ENCODE peak calls at places on chromosomes 2 and 18, in four cellular contexts. I is IMR-90, A is K562, S is GM12878. G is an unnamed sample. For H4K20me1, the result is how much of the 10 kb centered on the place peaks cover.

GRCh38 chr2:224085246-224085645 is 46.2 kb upstream of the SERPINE2 start:
- DNase-seq in I (peak), A (no peak), S (no peak), G (no peak)

GRCh38 chr2:37324786-37325624 is at the start of gene PRKD3:
- DNase-seq in I (peak), A (peak), S (no peak), G (peak)

GRCh38 chr2:36371963-36372391 is 16.4 kb downstream of the CRIM1 start:
- DNase-seq in I (peak), A (no peak), S (no peak), G (no peak)

GRCh38 chr2:54015809-54016703 is 45.3 kb upstream of the PSME4 start:
- DNase-seq in I (peak), A (no peak), S (no peak), G (no peak)

GRCh38 chr2:203648273-203648672 is 58.2 kb upstream of the CD28 start:
- DNase-seq in I (peak), A (no peak), S (no peak), G (no peak)

GRCh38 chr2:188244383-188244782 is 47.3 kb upstream of the GULP1 start:
- DNase-seq in I (peak), A (no peak), S (no peak), G (no peak)

GRCh38 chr2:37802106-37802791 is 122.8 kb upstream of the RMDN2 start:
- DNase-seq in I (peak), A (no peak), S (no peak), G (no peak)

GRCh38 chr18:421236-422155 is 79.0 kb downstream of the COLEC12 start:
- DNase-seq in I (peak), A (no peak), S (no peak), G (no peak)

GRCh38 chr2:106582431-106583143 is 95.4 kb downstream of the CD8B2 start:
- DNase-seq in I (peak), A (peak), S (no peak), G (peak)

GRCh38 chr2:15307526-15307925 is 253.6 kb downstream of the NBAS start:
- DNase-seq in I (no peak), A (no peak), S (no peak), G (no peak)

GRCh38 chr2:218883491-218884490 is 3.1 kb downstream of the WNT10A start:
- DNase-seq in I (no peak), A (no peak), S (no peak), G (peak)

GRCh38 chr18:27363918-27364317 is 178.8 kb upstream of the CHST9 start:
- DNase-seq in I (no peak), A (no peak), S (no peak), G (no peak)

GRCh38 chr2:113910110-113910717 is 20.3 kb downstream of the ACTR3 start:
- DNase-seq in I (peak), A (peak), S (no peak), G (no peak)

GRCh38 chr2:232214053-232214452 is 164.5 kb upstream of the ALPP start:
- DNase-seq in I (peak), A (no peak), S (no peak), G (no peak)

GRCh38 chr2:153477096-153477555 is 1.4 kb downstream of the RPRM start:
- DNase-seq in I (no peak), A (no peak), S (no peak), G (peak)

GRCh38 chr2:235008584-235009044 is 56.8 kb downstream of the SH3BP4 start:
- DNase-seq in I (no peak), A (no peak), S (no peak), G (no peak)

GRCh38 chr2:135913726-135914365 is 37.6 kb upstream of the MCM6 start:
- DNase-seq in I (peak), A (peak), S (no peak), G (no peak)

GRCh38 chr2:226733927-226734564 is 65.6 kb downstream of the IRS1 start:
- DNase-seq in I (no peak), A (no peak), S (no peak), G (no peak)
- H4K20me1 ChIP-seq in I (under half), A (under half), S (under half), G (under half)

GRCh38 chr2:241897231-241897916 is 27.8 kb downstream of the RTP5 start:
- DNase-seq in I (no peak), A (no peak), S (no peak), G (no peak)
- TF ChIP-seq CHD1 in I (no peak), A (no peak), S (no peak), G (no peak)

GRCh38 chr2:99470957-99471356 is 18.9 kb downstream of the REV1 start:
- DNase-seq in I (no peak), A (peak), S (no peak), G (no peak)

GRCh38 chr2:99471635-99472326 is 18.0 kb downstream of the REV1 start:
- DNase-seq in I (no peak), A (no peak), S (no peak), G (no peak)

GRCh38 chr2:99467390-99467789 is 22.4 kb downstream of the REV1 start:
- DNase-seq in I (no peak), A (no peak), S (no peak), G (no peak)

GRCh38 chr2:99468155-99468554 is 21.7 kb downstream of the REV1 start:
- DNase-seq in I (no peak), A (no peak), S (no peak), G (no peak)

GRCh38 chr2:99469394-99469793 is 20.4 kb downstream of the REV1 start:
- DNase-seq in I (no peak), A (no peak), S (no peak), G (no peak)
- H4K20me1 ChIP-seq in I (under half), A (under half), S (under half), G (under half)

GRCh38 chr2:131413148-131413747 is 49.3 kb upstream of the RAB6D start:
- DNase-seq in I (peak), A (peak), S (peak), G (no peak)
- TF ChIP-seq CHD1 in I (no peak), A (no peak), S (no peak), G (no peak)

GRCh38 chr2:6924101-6924917 is 7.1 kb downstream of the RNF144A start:
- DNase-seq in I (no peak), A (no peak), S (no peak), G (no peak)
- H4K20me1 ChIP-seq in I (under half), A (under half), S (under half), G (under half)